ENCODE peak calls at places on chromosome 2, in four cellular contexts. G is stimulated activated CD4-positive, alpha-beta T cell treated with anti-CD3 and anti-CD28 coated beads, Interleukin-1b, Interleukin-23, amount 100 ng/mL, for 24 hours; T is dermis blood vessel endothelial cell; B is HT1080. X is an unnamed sample.

GRCh38 chr2:98463081-98463481 is 18.4 kb downstream of the INPP4A start:
- DNase-seq in T (no peak), B (no peak), G (no peak), X (no peak)

GRCh38 chr2:207394812-207395534 is 134.8 kb upstream of the CREB1 start:
- DNase-seq in B (peak), T (peak), G (no peak), X (peak)

GRCh38 chr2:68744517-68744916 is 9.9 kb downstream of the ARHGAP25 start:
- DNase-seq in T (no peak), B (no peak), G (no peak), X (peak)

GRCh38 chr2:208359632-208359986 is 47.0 kb upstream of the PTH2R start:
- DNase-seq in G (no peak), T (no peak), B (no peak), X (no peak)

GRCh38 chr2:68812256-68812655 is 58.9 kb downstream of the BMP10 start:
- DNase-seq in B (no peak), T (peak), G (no peak), X (no peak)

GRCh38 chr2:228819701-228820100 is 451.4 kb downstream of the PID1 start:
- DNase-seq in T (no peak), G (no peak), B (peak), X (no peak)

GRCh38 chr2:4662161-4662779 is 958.9 kb downstream of the DCDC2C start:
- DNase-seq in B (no peak), G (no peak), T (no peak), X (no peak)

GRCh38 chr2:9592699-9593098 is 37.1 kb upstream of the ADAM17 start:
- DNase-seq in T (no peak), G (no peak), B (no peak), X (no peak)

GRCh38 chr2:196670342-196670741 is 30.8 kb downstream of the CCDC150 start:
- DNase-seq in T (no peak), G (no peak), B (no peak), X (no peak)

GRCh38 chr2:42918671-42919335 is 126.4 kb upstream of the HAAO start:
- DNase-seq in B (no peak), T (peak), G (no peak), X (no peak)

GRCh38 chr2:182321096-182321495 is 105.7 kb downstream of the PDE1A start:
- DNase-seq in T (no peak), G (no peak), B (no peak), X (no peak)

GRCh38 chr2:26650713-26651457 is 9.7 kb upstream of the CIB4 start:
- DNase-seq in T (no peak), B (no peak), G (no peak), X (no peak)

GRCh38 chr2:215028231-215028630 is 110.2 kb downstream of the ABCA12 start:
- DNase-seq in G (no peak), T (no peak), B (peak), X (no peak)

GRCh38 chr2:65320042-65320711 is 92.5 kb downstream of the ACTR2 start:
- DNase-seq in G (no peak), B (peak), T (peak), X (peak)

GRCh38 chr2:154556607-154557006 is 141.9 kb upstream of the KCNJ3 start:
- DNase-seq in T (no peak), G (no peak), B (no peak), X (no peak)

GRCh38 chr2:5121677-5122076 is 570.5 kb upstream of the SOX11 start:
- DNase-seq in G (no peak), B (peak), T (no peak), X (no peak)

GRCh38 chr2:8453904-8454302 is 228.0 kb upstream of the ID2 start:
- DNase-seq in B (no peak), G (no peak), T (no peak), X (no peak)

GRCh38 chr2:8234757-8235374 is 447.0 kb upstream of the ID2 start:
- DNase-seq in G (no peak), T (no peak), B (no peak), X (no peak)

GRCh38 chr2:73111300-73112025 is 1.3 kb downstream of the RAB11FIP5 start:
- DNase-seq in B (peak), T (peak), G (no peak), X (peak)

GRCh38 chr2:100412866-100413265 is 4.6 kb downstream of the CHST10 start:
- DNase-seq in T (no peak), B (no peak), G (no peak), X (no peak)

GRCh38 chr2:168404764-168405163 is 51.3 kb upstream of the CERS6 start:
- DNase-seq in B (no peak), T (no peak), G (no peak), X (no peak)

GRCh38 chr2:166344286-166345113 is 31.2 kb downstream of the SCN9A start:
- DNase-seq in G (no peak), T (no peak), B (no peak), X (no peak)

GRCh38 chr2:163600801-163601200 is 135.0 kb downstream of the FIGN start:
- DNase-seq in T (no peak), B (no peak), G (no peak), X (no peak)

GRCh38 chr2:230664128-230664527 is 48.5 kb upstream of the CAB39 start:
- DNase-seq in T (no peak), B (peak), G (no peak), X (no peak)

GRCh38 chr2:51722311-51722710 is 690.4 kb upstream of the NRXN1 start:
- DNase-seq in T (no peak), B (peak), G (no peak), X (no peak)

GRCh38 chr2:156619021-156619539 is 182.9 kb downstream of the GPD2 start:
- DNase-seq in B (no peak), T (no peak), G (no peak), X (no peak)

GRCh38 chr2:235204923-235205322 is 253.1 kb downstream of the SH3BP4 start:
- DNase-seq in T (no peak), G (no peak), B (no peak), X (no peak)

X was measured in RWPE1.